ENCODE peak calls at places on chromosomes 7 and 10, in nine cellular contexts. One of them, this sample, is unnamed.

GRCh38 chr10:86265236-86265876 is 101.2 kb downstream of the GRID1 start:
- DNase-seq in lower lobe of right lung: peak; percentile 13
- DNase-seq in ureter: no peak
- DNase-seq in NCI-H2081: no peak
- DNase-seq in endothelial cell: no peak
- DNase-seq in amniotic stem cell: no peak
- DNase-seq in activated naive CD4-positive, alpha-beta T cell treated with Interleukin-2 at 50 U/mL for 16 hours: no peak
- DNase-seq in activated CD4-positive, alpha-beta T cell treated with anti-CD3 and anti-CD28 coated beads, Interleukin-2, amount 10 ng/mL, durations not matched to agents 7 days and 5 days: no peak
- DNase-seq in stimulated activated CD8-positive, alpha-beta memory T cell treated with anti-CD3 and anti-CD28 coated beads, Interleukin-15, amount 100 ng/mL, for 24 hours: no peak
- DNase-seq in this sample: no peak

GRCh38 chr7:102044984-102045673 is 227.7 kb downstream of the CUX1 start:
- DNase-seq in ureter: no peak
- DNase-seq in amniotic stem cell: peak; percentile 68
- DNase-seq in stimulated activated CD8-positive, alpha-beta memory T cell treated with anti-CD3 and anti-CD28 coated beads, Interleukin-15, amount 100 ng/mL, for 24 hours: no peak
- DNase-seq in activated CD4-positive, alpha-beta T cell treated with anti-CD3 and anti-CD28 coated beads, Interleukin-2, amount 10 ng/mL, durations not matched to agents 7 days and 5 days: no peak
- DNase-seq in lower lobe of right lung: peak; percentile 66
- DNase-seq in activated naive CD4-positive, alpha-beta T cell treated with Interleukin-2 at 50 U/mL for 16 hours: no peak
- DNase-seq in endothelial cell: no peak
- DNase-seq in NCI-H2081: peak; percentile 84
- DNase-seq in this sample: peak; percentile 37

GRCh38 chr10:36256905-36257304 is 614.8 kb upstream of the FZD8 start:
- DNase-seq in activated naive CD4-positive, alpha-beta T cell treated with Interleukin-2 at 50 U/mL for 16 hours: no peak
- DNase-seq in amniotic stem cell: peak; percentile 20
- DNase-seq in lower lobe of right lung: no peak
- DNase-seq in activated CD4-positive, alpha-beta T cell treated with anti-CD3 and anti-CD28 coated beads, Interleukin-2, amount 10 ng/mL, durations not matched to agents 7 days and 5 days: no peak
- DNase-seq in endothelial cell: no peak
- DNase-seq in stimulated activated CD8-positive, alpha-beta memory T cell treated with anti-CD3 and anti-CD28 coated beads, Interleukin-15, amount 100 ng/mL, for 24 hours: no peak
- DNase-seq in ureter: no peak
- DNase-seq in NCI-H2081: no peak
- DNase-seq in this sample: no peak

GRCh38 chr7:84042110-84042539 is 152.5 kb downstream of the SEMA3A start:
- DNase-seq in amniotic stem cell: peak; percentile 34
- DNase-seq in stimulated activated CD8-positive, alpha-beta memory T cell treated with anti-CD3 and anti-CD28 coated beads, Interleukin-15, amount 100 ng/mL, for 24 hours: no peak
- DNase-seq in NCI-H2081: no peak
- DNase-seq in lower lobe of right lung: no peak
- DNase-seq in activated CD4-positive, alpha-beta T cell treated with anti-CD3 and anti-CD28 coated beads, Interleukin-2, amount 10 ng/mL, durations not matched to agents 7 days and 5 days: no peak
- DNase-seq in ureter: no peak
- DNase-seq in endothelial cell: no peak
- DNase-seq in activated naive CD4-positive, alpha-beta T cell treated with Interleukin-2 at 50 U/mL for 16 hours: no peak
- DNase-seq in this sample: no peak

GRCh38 chr10:43820663-43821062 is 172.0 kb upstream of the ZNF32 start:
- DNase-seq in stimulated activated CD8-positive, alpha-beta memory T cell treated with anti-CD3 and anti-CD28 coated beads, Interleukin-15, amount 100 ng/mL, for 24 hours: no peak
- DNase-seq in activated CD4-positive, alpha-beta T cell treated with anti-CD3 and anti-CD28 coated beads, Interleukin-2, amount 10 ng/mL, durations not matched to agents 7 days and 5 days: no peak
- DNase-seq in ureter: no peak
- DNase-seq in endothelial cell: no peak
- DNase-seq in NCI-H2081: no peak
- DNase-seq in activated naive CD4-positive, alpha-beta T cell treated with Interleukin-2 at 50 U/mL for 16 hours: no peak
- DNase-seq in amniotic stem cell: no peak
- DNase-seq in lower lobe of right lung: no peak
- DNase-seq in this sample: no peak

GRCh38 chr7:151080091-151080521 is 503 bp downstream of the FASTK start:
- DNase-seq in ureter: no peak
- DNase-seq in endothelial cell: no peak
- DNase-seq in stimulated activated CD8-positive, alpha-beta memory T cell treated with anti-CD3 and anti-CD28 coated beads, Interleukin-15, amount 100 ng/mL, for 24 hours: no peak
- DNase-seq in amniotic stem cell: no peak
- DNase-seq in activated CD4-positive, alpha-beta T cell treated with anti-CD3 and anti-CD28 coated beads, Interleukin-2, amount 10 ng/mL, durations not matched to agents 7 days and 5 days: no peak
- DNase-seq in NCI-H2081: no peak
- DNase-seq in lower lobe of right lung: no peak
- DNase-seq in activated naive CD4-positive, alpha-beta T cell treated with Interleukin-2 at 50 U/mL for 16 hours: no peak
- DNase-seq in this sample: no peak

GRCh38 chr7:107463139-107464078 is 6.4 kb upstream of the GPR22 start:
- DNase-seq in amniotic stem cell: peak; percentile 39
- DNase-seq in activated CD4-positive, alpha-beta T cell treated with anti-CD3 and anti-CD28 coated beads, Interleukin-2, amount 10 ng/mL, durations not matched to agents 7 days and 5 days: peak; percentile 47
- DNase-seq in ureter: peak; percentile 61
- DNase-seq in stimulated activated CD8-positive, alpha-beta memory T cell treated with anti-CD3 and anti-CD28 coated beads, Interleukin-15, amount 100 ng/mL, for 24 hours: no peak
- DNase-seq in NCI-H2081: peak; percentile 64
- DNase-seq in lower lobe of right lung: peak; percentile 46
- DNase-seq in endothelial cell: peak; percentile 40
- DNase-seq in activated naive CD4-positive, alpha-beta T cell treated with Interleukin-2 at 50 U/mL for 16 hours: peak; percentile 38
- DNase-seq in this sample: peak; percentile 20

GRCh38 chr10:93514496-93514895 is 18.1 kb downstream of the CEP55 start:
- DNase-seq in amniotic stem cell: no peak
- DNase-seq in NCI-H2081: no peak
- DNase-seq in ureter: no peak
- DNase-seq in stimulated activated CD8-positive, alpha-beta memory T cell treated with anti-CD3 and anti-CD28 coated beads, Interleukin-15, amount 100 ng/mL, for 24 hours: no peak
- DNase-seq in activated naive CD4-positive, alpha-beta T cell treated with Interleukin-2 at 50 U/mL for 16 hours: no peak
- DNase-seq in activated CD4-positive, alpha-beta T cell treated with anti-CD3 and anti-CD28 coated beads, Interleukin-2, amount 10 ng/mL, durations not matched to agents 7 days and 5 days: no peak
- DNase-seq in endothelial cell: no peak
- DNase-seq in lower lobe of right lung: no peak
- DNase-seq in this sample: no peak

GRCh38 chr10:123948030-123948823 is 56.6 kb upstream of the CPXM2 start:
- DNase-seq in activated CD4-positive, alpha-beta T cell treated with anti-CD3 and anti-CD28 coated beads, Interleukin-2, amount 10 ng/mL, durations not matched to agents 7 days and 5 days: no peak
- DNase-seq in NCI-H2081: no peak
- DNase-seq in activated naive CD4-positive, alpha-beta T cell treated with Interleukin-2 at 50 U/mL for 16 hours: no peak
- DNase-seq in amniotic stem cell: no peak
- DNase-seq in stimulated activated CD8-positive, alpha-beta memory T cell treated with anti-CD3 and anti-CD28 coated beads, Interleukin-15, amount 100 ng/mL, for 24 hours: no peak
- DNase-seq in ureter: no peak
- DNase-seq in endothelial cell: no peak
- DNase-seq in lower lobe of right lung: no peak
- DNase-seq in this sample: no peak

GRCh38 chr10:17235136-17235535 is 7.1 kb downstream of the VIM start:
- DNase-seq in endothelial cell: no peak
- DNase-seq in activated naive CD4-positive, alpha-beta T cell treated with Interleukin-2 at 50 U/mL for 16 hours: no peak
- DNase-seq in NCI-H2081: no peak
- DNase-seq in stimulated activated CD8-positive, alpha-beta memory T cell treated with anti-CD3 and anti-CD28 coated beads, Interleukin-15, amount 100 ng/mL, for 24 hours: no peak
- DNase-seq in ureter: no peak
- DNase-seq in activated CD4-positive, alpha-beta T cell treated with anti-CD3 and anti-CD28 coated beads, Interleukin-2, amount 10 ng/mL, durations not matched to agents 7 days and 5 days: peak; percentile 23
- DNase-seq in lower lobe of right lung: no peak
- DNase-seq in amniotic stem cell: no peak
- DNase-seq in this sample: no peak

GRCh38 chr7:106593028-106593417 is 67.9 kb downstream of the CCDC71L start:
- DNase-seq in endothelial cell: no peak
- DNase-seq in activated naive CD4-positive, alpha-beta T cell treated with Interleukin-2 at 50 U/mL for 16 hours: no peak
- DNase-seq in ureter: no peak
- DNase-seq in lower lobe of right lung: no peak
- DNase-seq in stimulated activated CD8-positive, alpha-beta memory T cell treated with anti-CD3 and anti-CD28 coated beads, Interleukin-15, amount 100 ng/mL, for 24 hours: no peak
- DNase-seq in activated CD4-positive, alpha-beta T cell treated with anti-CD3 and anti-CD28 coated beads, Interleukin-2, amount 10 ng/mL, durations not matched to agents 7 days and 5 days: no peak
- DNase-seq in NCI-H2081: no peak
- DNase-seq in amniotic stem cell: no peak
- DNase-seq in this sample: no peak

GRCh38 chr7:147022056-147022455 is 905.5 kb downstream of the CNTNAP2 start:
- DNase-seq in activated naive CD4-positive, alpha-beta T cell treated with Interleukin-2 at 50 U/mL for 16 hours: no peak
- DNase-seq in ureter: no peak
- DNase-seq in stimulated activated CD8-positive, alpha-beta memory T cell treated with anti-CD3 and anti-CD28 coated beads, Interleukin-15, amount 100 ng/mL, for 24 hours: no peak
- DNase-seq in amniotic stem cell: peak; percentile 33
- DNase-seq in NCI-H2081: no peak
- DNase-seq in activated CD4-positive, alpha-beta T cell treated with anti-CD3 and anti-CD28 coated beads, Interleukin-2, amount 10 ng/mL, durations not matched to agents 7 days and 5 days: no peak
- DNase-seq in endothelial cell: no peak
- DNase-seq in lower lobe of right lung: no peak
- DNase-seq in this sample: no peak

GRCh38 chr7:33742999-33743587 is 162.2 kb upstream of the BMPER start:
- DNase-seq in activated naive CD4-positive, alpha-beta T cell treated with Interleukin-2 at 50 U/mL for 16 hours: no peak
- DNase-seq in lower lobe of right lung: no peak
- DNase-seq in amniotic stem cell: no peak
- DNase-seq in NCI-H2081: no peak
- DNase-seq in activated CD4-positive, alpha-beta T cell treated with anti-CD3 and anti-CD28 coated beads, Interleukin-2, amount 10 ng/mL, durations not matched to agents 7 days and 5 days: no peak
- DNase-seq in ureter: no peak
- DNase-seq in stimulated activated CD8-positive, alpha-beta memory T cell treated with anti-CD3 and anti-CD28 coated beads, Interleukin-15, amount 100 ng/mL, for 24 hours: no peak
- DNase-seq in endothelial cell: no peak
- DNase-seq in this sample: no peak

GRCh38 chr10:90939125-90939524 is 18.2 kb upstream of the ANKRD1 start:
- DNase-seq in ureter: no peak
- DNase-seq in NCI-H2081: no peak
- DNase-seq in amniotic stem cell: no peak
- DNase-seq in endothelial cell: no peak
- DNase-seq in stimulated activated CD8-positive, alpha-beta memory T cell treated with anti-CD3 and anti-CD28 coated beads, Interleukin-15, amount 100 ng/mL, for 24 hours: no peak
- DNase-seq in lower lobe of right lung: no peak
- DNase-seq in activated naive CD4-positive, alpha-beta T cell treated with Interleukin-2 at 50 U/mL for 16 hours: no peak
- DNase-seq in activated CD4-positive, alpha-beta T cell treated with anti-CD3 and anti-CD28 coated beads, Interleukin-2, amount 10 ng/mL, durations not matched to agents 7 days and 5 days: no peak
- DNase-seq in this sample: no peak

GRCh38 chr10:112811741-112812551 is 138.1 kb upstream of the TCF7L2 start:
- DNase-seq in NCI-H2081: no peak
- DNase-seq in ureter: no peak
- DNase-seq in stimulated activated CD8-positive, alpha-beta memory T cell treated with anti-CD3 and anti-CD28 coated beads, Interleukin-15, amount 100 ng/mL, for 24 hours: no peak
- DNase-seq in amniotic stem cell: peak; percentile 89
- DNase-seq in activated naive CD4-positive, alpha-beta T cell treated with Interleukin-2 at 50 U/mL for 16 hours: no peak
- DNase-seq in endothelial cell: no peak
- DNase-seq in lower lobe of right lung: peak; percentile 69
- DNase-seq in activated CD4-positive, alpha-beta T cell treated with anti-CD3 and anti-CD28 coated beads, Interleukin-2, amount 10 ng/mL, durations not matched to agents 7 days and 5 days: no peak
- DNase-seq in this sample: no peak

GRCh38 chr7:23287612-23288011 is 11.5 kb upstream of the MALSU1 start:
- DNase-seq in endothelial cell: no peak
- DNase-seq in activated CD4-positive, alpha-beta T cell treated with anti-CD3 and anti-CD28 coated beads, Interleukin-2, amount 10 ng/mL, durations not matched to agents 7 days and 5 days: peak; percentile 23
- DNase-seq in activated naive CD4-positive, alpha-beta T cell treated with Interleukin-2 at 50 U/mL for 16 hours: no peak
- DNase-seq in NCI-H2081: no peak
- DNase-seq in amniotic stem cell: no peak
- DNase-seq in ureter: no peak
- DNase-seq in stimulated activated CD8-positive, alpha-beta memory T cell treated with anti-CD3 and anti-CD28 coated beads, Interleukin-15, amount 100 ng/mL, for 24 hours: no peak
- DNase-seq in lower lobe of right lung: no peak
- DNase-seq in this sample: peak; percentile 62

GRCh38 chr7:28815369-28815927 is 142.7 kb downstream of the TRIL start:
- DNase-seq in activated naive CD4-positive, alpha-beta T cell treated with Interleukin-2 at 50 U/mL for 16 hours: no peak
- DNase-seq in endothelial cell: no peak
- DNase-seq in lower lobe of right lung: no peak
- DNase-seq in ureter: no peak
- DNase-seq in stimulated activated CD8-positive, alpha-beta memory T cell treated with anti-CD3 and anti-CD28 coated beads, Interleukin-15, amount 100 ng/mL, for 24 hours: no peak
- DNase-seq in NCI-H2081: no peak
- DNase-seq in amniotic stem cell: no peak
- DNase-seq in activated CD4-positive, alpha-beta T cell treated with anti-CD3 and anti-CD28 coated beads, Interleukin-2, amount 10 ng/mL, durations not matched to agents 7 days and 5 days: no peak
- DNase-seq in this sample: no peak

GRCh38 chr7:44285561-44285960 is 39.8 kb downstream of the CAMK2B start:
- DNase-seq in lower lobe of right lung: peak; percentile 14
- DNase-seq in NCI-H2081: no peak
- DNase-seq in amniotic stem cell: no peak
- DNase-seq in activated CD4-positive, alpha-beta T cell treated with anti-CD3 and anti-CD28 coated beads, Interleukin-2, amount 10 ng/mL, durations not matched to agents 7 days and 5 days: no peak
- DNase-seq in activated naive CD4-positive, alpha-beta T cell treated with Interleukin-2 at 50 U/mL for 16 hours: no peak
- DNase-seq in ureter: peak; percentile 20
- DNase-seq in endothelial cell: no peak
- DNase-seq in stimulated activated CD8-positive, alpha-beta memory T cell treated with anti-CD3 and anti-CD28 coated beads, Interleukin-15, amount 100 ng/mL, for 24 hours: no peak
- DNase-seq in this sample: no peak

GRCh38 chr10:29204119-29204518 is 84.8 kb upstream of the LYZL1 start:
- DNase-seq in stimulated activated CD8-positive, alpha-beta memory T cell treated with anti-CD3 and anti-CD28 coated beads, Interleukin-15, amount 100 ng/mL, for 24 hours: no peak
- DNase-seq in activated CD4-positive, alpha-beta T cell treated with anti-CD3 and anti-CD28 coated beads, Interleukin-2, amount 10 ng/mL, durations not matched to agents 7 days and 5 days: no peak
- DNase-seq in ureter: no peak
- DNase-seq in lower lobe of right lung: no peak
- DNase-seq in amniotic stem cell: no peak
- DNase-seq in activated naive CD4-positive, alpha-beta T cell treated with Interleukin-2 at 50 U/mL for 16 hours: no peak
- DNase-seq in NCI-H2081: no peak
- DNase-seq in endothelial cell: no peak
- DNase-seq in this sample: no peak

GRCh38 chr10:102602272-102603045 is 41.8 kb upstream of the TRIM8 start:
- DNase-seq in ureter: no peak
- DNase-seq in stimulated activated CD8-positive, alpha-beta memory T cell treated with anti-CD3 and anti-CD28 coated beads, Interleukin-15, amount 100 ng/mL, for 24 hours: no peak
- DNase-seq in lower lobe of right lung: no peak
- DNase-seq in activated CD4-positive, alpha-beta T cell treated with anti-CD3 and anti-CD28 coated beads, Interleukin-2, amount 10 ng/mL, durations not matched to agents 7 days and 5 days: no peak
- DNase-seq in endothelial cell: no peak
- DNase-seq in NCI-H2081: no peak
- DNase-seq in amniotic stem cell: no peak
- DNase-seq in activated naive CD4-positive, alpha-beta T cell treated with Interleukin-2 at 50 U/mL for 16 hours: no peak
- DNase-seq in this sample: no peak

GRCh38 chr10:96295475-96295874 is 8.8 kb upstream of the DNTT start:
- DNase-seq in activated naive CD4-positive, alpha-beta T cell treated with Interleukin-2 at 50 U/mL for 16 hours: no peak
- DNase-seq in endothelial cell: no peak
- DNase-seq in NCI-H2081: no peak
- DNase-seq in stimulated activated CD8-positive, alpha-beta memory T cell treated with anti-CD3 and anti-CD28 coated beads, Interleukin-15, amount 100 ng/mL, for 24 hours: no peak
- DNase-seq in activated CD4-positive, alpha-beta T cell treated with anti-CD3 and anti-CD28 coated beads, Interleukin-2, amount 10 ng/mL, durations not matched to agents 7 days and 5 days: no peak
- DNase-seq in lower lobe of right lung: no peak
- DNase-seq in amniotic stem cell: no peak
- DNase-seq in ureter: no peak
- DNase-seq in this sample: peak; percentile 90

GRCh38 chr7:12684186-12684585 is 3.2 kb upstream of the ARL4A start:
- DNase-seq in activated CD4-positive, alpha-beta T cell treated with anti-CD3 and anti-CD28 coated beads, Interleukin-2, amount 10 ng/mL, durations not matched to agents 7 days and 5 days: no peak
- DNase-seq in stimulated activated CD8-positive, alpha-beta memory T cell treated with anti-CD3 and anti-CD28 coated beads, Interleukin-15, amount 100 ng/mL, for 24 hours: no peak
- DNase-seq in lower lobe of right lung: no peak
- DNase-seq in endothelial cell: no peak
- DNase-seq in NCI-H2081: no peak
- DNase-seq in activated naive CD4-positive, alpha-beta T cell treated with Interleukin-2 at 50 U/mL for 16 hours: no peak
- DNase-seq in ureter: no peak
- DNase-seq in amniotic stem cell: no peak
- DNase-seq in this sample: no peak

GRCh38 chr7:24192053-24192452 is 91.9 kb upstream of the NPY start:
- DNase-seq in NCI-H2081: no peak
- DNase-seq in stimulated activated CD8-positive, alpha-beta memory T cell treated with anti-CD3 and anti-CD28 coated beads, Interleukin-15, amount 100 ng/mL, for 24 hours: no peak
- DNase-seq in activated naive CD4-positive, alpha-beta T cell treated with Interleukin-2 at 50 U/mL for 16 hours: no peak
- DNase-seq in activated CD4-positive, alpha-beta T cell treated with anti-CD3 and anti-CD28 coated beads, Interleukin-2, amount 10 ng/mL, durations not matched to agents 7 days and 5 days: no peak
- DNase-seq in lower lobe of right lung: no peak
- DNase-seq in endothelial cell: no peak
- DNase-seq in amniotic stem cell: no peak
- DNase-seq in ureter: no peak
- DNase-seq in this sample: no peak

GRCh38 chr7:16609842-16610450 is 35.6 kb downstream of the ANKMY2 start:
- DNase-seq in activated naive CD4-positive, alpha-beta T cell treated with Interleukin-2 at 50 U/mL for 16 hours: no peak
- DNase-seq in NCI-H2081: no peak
- DNase-seq in lower lobe of right lung: no peak
- DNase-seq in activated CD4-positive, alpha-beta T cell treated with anti-CD3 and anti-CD28 coated beads, Interleukin-2, amount 10 ng/mL, durations not matched to agents 7 days and 5 days: no peak
- DNase-seq in stimulated activated CD8-positive, alpha-beta memory T cell treated with anti-CD3 and anti-CD28 coated beads, Interleukin-15, amount 100 ng/mL, for 24 hours: no peak
- DNase-seq in ureter: no peak
- DNase-seq in endothelial cell: no peak
- DNase-seq in amniotic stem cell: no peak
- DNase-seq in this sample: no peak

GRCh38 chr10:97442277-97442676 is 3.5 kb downstream of the EXOSC1 start:
- DNase-seq in lower lobe of right lung: no peak
- DNase-seq in ureter: no peak
- DNase-seq in activated naive CD4-positive, alpha-beta T cell treated with Interleukin-2 at 50 U/mL for 16 hours: no peak
- DNase-seq in NCI-H2081: no peak
- DNase-seq in endothelial cell: no peak
- DNase-seq in activated CD4-positive, alpha-beta T cell treated with anti-CD3 and anti-CD28 coated beads, Interleukin-2, amount 10 ng/mL, durations not matched to agents 7 days and 5 days: no peak
- DNase-seq in stimulated activated CD8-positive, alpha-beta memory T cell treated with anti-CD3 and anti-CD28 coated beads, Interleukin-15, amount 100 ng/mL, for 24 hours: no peak
- DNase-seq in amniotic stem cell: no peak
- DNase-seq in this sample: no peak

GRCh38 chr10:36178616-36179015 is 536.5 kb upstream of the FZD8 start:
- DNase-seq in endothelial cell: no peak
- DNase-seq in NCI-H2081: no peak
- DNase-seq in ureter: no peak
- DNase-seq in stimulated activated CD8-positive, alpha-beta memory T cell treated with anti-CD3 and anti-CD28 coated beads, Interleukin-15, amount 100 ng/mL, for 24 hours: no peak
- DNase-seq in amniotic stem cell: no peak
- DNase-seq in lower lobe of right lung: no peak
- DNase-seq in activated naive CD4-positive, alpha-beta T cell treated with Interleukin-2 at 50 U/mL for 16 hours: no peak
- DNase-seq in activated CD4-positive, alpha-beta T cell treated with anti-CD3 and anti-CD28 coated beads, Interleukin-2, amount 10 ng/mL, durations not matched to agents 7 days and 5 days: no peak
- DNase-seq in this sample: no peak

GRCh38 chr7:141366098-141366621 is 185.1 kb upstream of the AGK start:
- DNase-seq in stimulated activated CD8-positive, alpha-beta memory T cell treated with anti-CD3 and anti-CD28 coated beads, Interleukin-15, amount 100 ng/mL, for 24 hours: no peak
- DNase-seq in amniotic stem cell: no peak
- DNase-seq in lower lobe of right lung: no peak
- DNase-seq in activated CD4-positive, alpha-beta T cell treated with anti-CD3 and anti-CD28 coated beads, Interleukin-2, amount 10 ng/mL, durations not matched to agents 7 days and 5 days: no peak
- DNase-seq in activated naive CD4-positive, alpha-beta T cell treated with Interleukin-2 at 50 U/mL for 16 hours: no peak
- DNase-seq in endothelial cell: no peak
- DNase-seq in ureter: no peak
- DNase-seq in NCI-H2081: no peak
- DNase-seq in this sample: no peak

GRCh38 chr10:17059197-17059688 is 70.4 kb downstream of the CUBN start:
- DNase-seq in amniotic stem cell: peak; percentile 66
- DNase-seq in activated CD4-positive, alpha-beta T cell treated with anti-CD3 and anti-CD28 coated beads, Interleukin-2, amount 10 ng/mL, durations not matched to agents 7 days and 5 days: no peak
- DNase-seq in NCI-H2081: no peak
- DNase-seq in stimulated activated CD8-positive, alpha-beta memory T cell treated with anti-CD3 and anti-CD28 coated beads, Interleukin-15, amount 100 ng/mL, for 24 hours: no peak
- DNase-seq in activated naive CD4-positive, alpha-beta T cell treated with Interleukin-2 at 50 U/mL for 16 hours: no peak
- DNase-seq in ureter: no peak
- DNase-seq in lower lobe of right lung: no peak
- DNase-seq in endothelial cell: no peak
- DNase-seq in this sample: no peak

GRCh38 chr7:123099712-123100111 is 100.1 kb downstream of the SLC13A1 start:
- DNase-seq in stimulated activated CD8-positive, alpha-beta memory T cell treated with anti-CD3 and anti-CD28 coated beads, Interleukin-15, amount 100 ng/mL, for 24 hours: no peak
- DNase-seq in endothelial cell: no peak
- DNase-seq in ureter: no peak
- DNase-seq in lower lobe of right lung: no peak
- DNase-seq in activated CD4-positive, alpha-beta T cell treated with anti-CD3 and anti-CD28 coated beads, Interleukin-2, amount 10 ng/mL, durations not matched to agents 7 days and 5 days: no peak
- DNase-seq in activated naive CD4-positive, alpha-beta T cell treated with Interleukin-2 at 50 U/mL for 16 hours: no peak
- DNase-seq in amniotic stem cell: no peak
- DNase-seq in NCI-H2081: no peak
- DNase-seq in this sample: no peak

GRCh38 chr10:6746782-6747181 is 166.7 kb upstream of the PRKCQ start:
- DNase-seq in amniotic stem cell: no peak
- DNase-seq in endothelial cell: no peak
- DNase-seq in activated naive CD4-positive, alpha-beta T cell treated with Interleukin-2 at 50 U/mL for 16 hours: no peak
- DNase-seq in stimulated activated CD8-positive, alpha-beta memory T cell treated with anti-CD3 and anti-CD28 coated beads, Interleukin-15, amount 100 ng/mL, for 24 hours: no peak
- DNase-seq in lower lobe of right lung: no peak
- DNase-seq in activated CD4-positive, alpha-beta T cell treated with anti-CD3 and anti-CD28 coated beads, Interleukin-2, amount 10 ng/mL, durations not matched to agents 7 days and 5 days: no peak
- DNase-seq in ureter: no peak
- DNase-seq in NCI-H2081: no peak
- DNase-seq in this sample: no peak

GRCh38 chr7:40298421-40298820 is 163.6 kb downstream of the SUGCT start:
- DNase-seq in activated CD4-positive, alpha-beta T cell treated with anti-CD3 and anti-CD28 coated beads, Interleukin-2, amount 10 ng/mL, durations not matched to agents 7 days and 5 days: no peak
- DNase-seq in ureter: no peak
- DNase-seq in lower lobe of right lung: no peak
- DNase-seq in endothelial cell: no peak
- DNase-seq in stimulated activated CD8-positive, alpha-beta memory T cell treated with anti-CD3 and anti-CD28 coated beads, Interleukin-15, amount 100 ng/mL, for 24 hours: no peak
- DNase-seq in activated naive CD4-positive, alpha-beta T cell treated with Interleukin-2 at 50 U/mL for 16 hours: no peak
- DNase-seq in amniotic stem cell: no peak
- DNase-seq in NCI-H2081: no peak
- DNase-seq in this sample: no peak

This sample was measured in Jurkat, Clone E6-1.